ENCODE peak calls at places on chromosome 11, in six cellular contexts. P, I, N, T, B and F are unnamed samples.

GRCh38 chr11:102727890-102728289 is 3.1 kb upstream of the MMP8 start:
- DNase-seq in P (no peak), I (no peak), N (no peak), T (peak; percentile 96), B (no peak), F (no peak)

GRCh38 chr11:44731685-44732411 is 5.1 kb downstream of the TSPAN18 start:
- DNase-seq in P (no peak), I (no peak), N (no peak), T (no peak), B (no peak), F (no peak)

GRCh38 chr11:17646451-17647145 is 72.8 kb upstream of the MYOD1 start:
- DNase-seq in P (no peak), I (no peak), N (no peak), T (no peak), B (no peak), F (no peak)

GRCh38 chr11:2214527-2215229 is 43.1 kb upstream of the TH start:
- DNase-seq in P (no peak), I (no peak), N (no peak), T (no peak), B (no peak), F (no peak)

GRCh38 chr11:14942735-14943134 is 29.4 kb downstream of the CALCA start:
- DNase-seq in P (no peak), I (no peak), N (no peak), T (no peak), B (no peak), F (no peak)

GRCh38 chr11:15883349-15883961 is 472.9 kb downstream of the SOX6 start:
- DNase-seq in P (peak; percentile 23), I (no peak), N (no peak), T (peak; percentile 11), B (no peak), F (no peak)

GRCh38 chr11:57638005-57638760 is 11.5 kb downstream of the YPEL4 start:
- DNase-seq in P (peak; percentile 87), I (peak; percentile 83), N (peak; percentile 67), T (peak; percentile 84), B (no peak), F (no peak)

GRCh38 chr11:122814401-122814800 is 23.9 kb upstream of the CRTAM start:
- DNase-seq in P (no peak), I (no peak), N (no peak), T (no peak), B (no peak), F (no peak)

GRCh38 chr11:20031155-20032001 is 128.9 kb downstream of the DBX1 start:
- DNase-seq in P (no peak), I (no peak), N (no peak), T (peak; percentile 95), B (no peak), F (no peak)

GRCh38 chr11:11366793-11367192 is 13.7 kb upstream of the CSNK2A3 start:
- DNase-seq in P (no peak), I (no peak), N (no peak), T (peak; percentile 16), B (no peak), F (no peak)

GRCh38 chr11:12159351-12160099 is 49.1 kb downstream of the MICAL2 start:
- DNase-seq in P (no peak), I (no peak), N (no peak), T (peak; percentile 97), B (no peak), F (no peak)

GRCh38 chr11:854601-855342 is 12.1 kb downstream of the TSPAN4 start:
- DNase-seq in P (no peak), I (no peak), N (no peak), T (no peak), B (no peak), F (no peak)

GRCh38 chr11:91981995-91982394 is 242.6 kb upstream of the FAT3 start:
- DNase-seq in P (peak; percentile 19), I (peak; percentile 7), N (peak; percentile 36), T (peak; percentile 88), B (no peak), F (no peak)

GRCh38 chr11:61713464-61713863 is 33.3 kb downstream of the DAGLA start:
- DNase-seq in P (no peak), I (no peak), N (no peak), T (no peak), B (no peak), F (no peak)

GRCh38 chr11:11430431-11430830 is 77.4 kb upstream of the CSNK2A3 start:
- DNase-seq in P (no peak), I (no peak), N (no peak), T (no peak), B (no peak), F (no peak)

GRCh38 chr11:73412308-73412707 is 36.1 kb downstream of the RELT start:
- DNase-seq in P (no peak), I (no peak), N (no peak), T (no peak), B (no peak), F (no peak)

GRCh38 chr11:71212871-71213559 is 39.4 kb downstream of the SHANK2 start:
- DNase-seq in P (no peak), I (no peak), N (peak; percentile 20), T (peak; percentile 18), B (no peak), F (no peak)

GRCh38 chr11:44589301-44589700 is 23.8 kb downstream of the CD82 start:
- DNase-seq in P (no peak), I (no peak), N (no peak), T (peak; percentile 97), B (no peak), F (no peak)

GRCh38 chr11:103830205-103830604 is 206.2 kb upstream of the DDI1 start:
- DNase-seq in P (no peak), I (no peak), N (no peak), T (no peak), B (no peak), F (no peak)

GRCh38 chr11:120547871-120548681 is 36.5 kb downstream of the GRIK4 start:
- DNase-seq in P (peak; percentile 89), I (peak; percentile 95), N (peak; percentile 98), T (peak; percentile 98), B (no peak), F (no peak)

GRCh38 chr11:10669258-10670033 is 24.1 kb downstream of the IRAG1 start:
- DNase-seq in P (no peak), I (no peak), N (peak; percentile 23), T (peak; percentile 76), B (no peak), F (no peak)

GRCh38 chr11:59815754-59816153 is 5.2 kb upstream of the MRPL16 start:
- DNase-seq in P (no peak), I (no peak), N (no peak), T (no peak), B (no peak), F (no peak)

GRCh38 chr11:31863170-31863929 is 52.2 kb upstream of the PAX6 start:
- DNase-seq in P (no peak), I (no peak), N (no peak), T (no peak), B (no peak), F (no peak)

GRCh38 chr11:78022397-78023396 is at the start of gene KCTD14:
- DNase-seq in P (peak; percentile 8), I (peak; percentile 19), N (peak; percentile 86), T (no peak), B (no peak), F (no peak)

GRCh38 chr11:14261094-14261493 is 97.9 kb downstream of the RRAS2 start:
- DNase-seq in P (no peak), I (no peak), N (no peak), T (no peak), B (no peak), F (no peak)

GRCh38 chr11:83493918-83494317 is 207.8 kb upstream of the CCDC90B start:
- DNase-seq in P (no peak), I (no peak), N (peak; percentile 67), T (no peak), B (no peak), F (no peak)

GRCh38 chr11:113444469-113445122 is 30.6 kb downstream of the DRD2 start:
- DNase-seq in P (no peak), I (no peak), N (no peak), T (no peak), B (no peak), F (no peak)

GRCh38 chr11:65558002-65558784 is at the start of gene LTBP3:
- DNase-seq in P (peak; percentile 84), I (peak; percentile 85), N (peak; percentile 88), T (peak; percentile 71), B (no peak), F (no peak)

GRCh38 chr11:46369458-46370152 is 11.9 kb upstream of the MDK start:
- DNase-seq in P (no peak), I (no peak), N (peak; percentile 56), T (peak; percentile 77), B (no peak), F (peak; percentile 51)

GRCh38 chr11:46367916-46368267 is 13.6 kb upstream of the MDK start:
- DNase-seq in P (no peak), I (no peak), N (no peak), T (no peak), B (no peak), F (no peak)

GRCh38 chr11:46371994-46372393 is 9.5 kb upstream of the MDK start:
- DNase-seq in P (no peak), I (no peak), N (no peak), T (no peak), B (no peak), F (no peak)

GRCh38 chr11:46367244-46367915 is 14.1 kb upstream of the MDK start:
- DNase-seq in P (peak; percentile 71), I (peak; percentile 62), N (peak; percentile 76), T (peak; percentile 59), B (no peak), F (peak; percentile 65)

GRCh38 chr11:46370253-46370652 is 11.2 kb upstream of the MDK start:
- DNase-seq in P (no peak), I (no peak), N (no peak), T (no peak), B (no peak), F (no peak)
- H3K27ac ChIP-seq in P (no peak overlapping the region), I (no peak overlapping the region), N (no peak overlapping the region), T (no peak overlapping the region), B (no peak overlapping the region), F (no peak overlapping the region)

DNA sequence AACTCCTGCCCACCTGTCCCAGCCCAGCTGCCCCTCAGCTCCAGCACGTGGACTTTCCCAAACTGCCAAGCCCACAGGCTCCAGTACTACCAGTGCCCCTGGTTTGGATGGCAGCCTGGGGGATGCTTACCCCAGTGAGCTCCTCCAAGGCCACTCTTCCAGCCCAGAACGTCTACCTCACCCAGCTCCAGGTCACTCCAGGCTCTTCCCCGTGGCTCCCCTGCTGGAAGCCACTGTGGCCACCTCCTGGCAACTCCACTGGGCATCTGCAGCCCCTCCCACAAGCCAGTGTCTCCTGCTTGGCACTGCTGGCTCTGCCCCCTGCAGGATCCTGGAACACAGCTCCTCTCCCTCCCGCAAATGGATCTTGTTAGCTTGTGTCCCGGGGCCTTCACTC is 29.3 kb downstream of the LMO1 start:
- DNase-seq in P (no peak), I (no peak), N (no peak), T (no peak), B (no peak), F (no peak)
- TF ChIP-seq CTCF in P (no peak), I (no peak), N (no peak), T (no peak), B (no peak), F (no peak)

GRCh38 chr11:40542821-40543220 is 916.6 kb downstream of the LRRC4C start:
- DNase-seq in P (no peak), I (no peak), N (no peak), T (no peak), B (no peak), F (no peak)

GRCh38 chr11:40544162-40544561 is 915.3 kb downstream of the LRRC4C start:
- DNase-seq in P (no peak), I (no peak), N (no peak), T (no peak), B (no peak), F (no peak)
- H3K9me3 ChIP-seq in P (no peaks in the 10 kb centered on the region), I (no peaks in the 10 kb centered on the region), N (no peaks in the 10 kb centered on the region), T (no peaks in the 10 kb centered on the region), B (no peaks in the 10 kb centered on the region), F (no peaks in the 10 kb centered on the region)

GRCh38 chr11:27290261-27290660 is 72.8 kb downstream of the CCDC34 start:
- DNase-seq in P (no peak), I (no peak), N (no peak), T (no peak), B (no peak), F (no peak)
- H3K27ac ChIP-seq in P (no peak overlapping the region), I (no peak overlapping the region), N (no peak overlapping the region), T (no peak overlapping the region), B (peak overlapping the region; percentile 54), F (no peak overlapping the region)